ENCODE peak calls at places on chromosomes 4 and X, in four cellular contexts. N is activated T-helper 9 cell treated with anti-CD3 and anti-CD28 coated beads, Interleukin-2, amount 50 U/mL, for 16 hours; R is amygdala; K is naive B cell. L is an unnamed sample.

GRCh38 chr4:5399790-5400421 is 308.5 kb downstream of the EVC2 start:
- DNase-seq in N (no peak), R (no peak), K (no peak), L (peak)

GRCh38 chr4:1793496-1793840 is 375 bp downstream of the FGFR3 start:
- DNase-seq in N (no peak), R (no peak), K (peak), L (peak)

GRCh38 chrX:63656871-63657580 is 128.0 kb downstream of the ARHGEF9 start:
- DNase-seq in N (no peak), R (no peak), K (no peak), L (peak)

GRCh38 chrX:57286507-57287251 is at the start of gene FAAH2:
- DNase-seq in N (peak), R (no peak), K (no peak), L (peak)

GRCh38 chr4:77169496-77169895 is 12.5 kb downstream of the CCNG2 start:
- DNase-seq in N (no peak), R (no peak), K (no peak), L (no peak)

GRCh38 chrX:78357342-78358055 is 30.1 kb upstream of the CYSLTR1 start:
- DNase-seq in N (no peak), R (no peak), K (no peak), L (peak)

GRCh38 chr4:19224820-19225219 is 1026.9 kb upstream of the SLIT2 start:
- DNase-seq in N (no peak), R (no peak), K (no peak), L (no peak)

GRCh38 chrX:110108381-110108796 is 105.5 kb downstream of the TMEM164 start:
- DNase-seq in N (no peak), R (no peak), K (no peak), L (no peak)

GRCh38 chr4:94641702-94642560 is 115.8 kb upstream of the BMPR1B start:
- DNase-seq in N (no peak), R (no peak), K (no peak), L (peak)

GRCh38 chr4:138039010-138039409 is 203.1 kb downstream of the SLC7A11 start:
- DNase-seq in N (no peak), R (no peak), K (no peak), L (no peak)

GRCh38 chr4:108053281-108053701 is 63.6 kb downstream of the HADH start:
- DNase-seq in N (no peak), R (no peak), K (no peak), L (no peak)

GRCh38 chr4:4408576-4409335 is 21.9 kb downstream of the NSG1 start:
- DNase-seq in N (no peak), R (no peak), K (no peak), L (no peak)

GRCh38 chr4:62644372-62644771 is 1444.2 kb downstream of the ADGRL3 start:
- DNase-seq in N (no peak), R (no peak), K (no peak), L (no peak)

L was measured in trophoblast cell.